ENCODE peak calls at places on chromosomes 2 and 18, in ten cellular contexts. P, Y, N, S, I, K, Q, T, X and E are unnamed samples.

GRCh38 chr2:17643031-17643615 is 102.6 kb downstream of the VSNL1 start:
- DNase-seq in P (no peak), N (no peak), Q (no peak), T (no peak), Y (no peak), K (no peak), X (peak), S (no peak), I (no peak), E (no peak)

GRCh38 chr2:223582001-223582400 is 20.2 kb downstream of the SCG2 start:
- DNase-seq in Q (no peak), N (no peak), Y (no peak), I (no peak), T (no peak), K (no peak), P (no peak), X (no peak), S (no peak), E (no peak)

GRCh38 chr2:136206613-136207012 is 88.7 kb upstream of the CXCR4 start:
- DNase-seq in I (no peak), N (no peak), S (no peak), P (no peak), T (peak), Y (peak), X (no peak), Q (no peak), K (no peak), E (no peak)

GRCh38 chr2:30686000-30686399 is 121.2 kb downstream of the CAPN13 start:
- DNase-seq in X (peak), Y (no peak), T (peak), K (peak), S (no peak), Q (peak), P (peak), N (no peak), I (peak), E (no peak)

GRCh38 chr2:120702061-120702460 is 33.6 kb upstream of the GLI2 start:
- DNase-seq in N (no peak), K (no peak), Y (no peak), X (no peak), T (no peak), P (no peak), S (no peak), Q (no peak), I (no peak), E (no peak)

GRCh38 chr2:132941296-132942020 is 271.5 kb upstream of the LYPD1 start:
- DNase-seq in Q (no peak), K (no peak), S (no peak), Y (no peak), N (no peak), T (no peak), X (no peak), I (no peak), P (no peak), E (no peak)

GRCh38 chr2:100239513-100240210 is 82.6 kb downstream of the LONRF2 start:
- DNase-seq in Y (no peak), N (no peak), K (peak), X (no peak), Q (peak), P (peak), S (no peak), T (no peak), I (no peak), E (no peak)

GRCh38 chr2:30768708-30769580 is 38.3 kb downstream of the CAPN13 start:
- DNase-seq in N (no peak), I (no peak), K (no peak), P (no peak), X (no peak), Q (no peak), S (no peak), T (no peak), Y (no peak), E (no peak)

GRCh38 chr2:85886141-85886540 is 2.6 kb downstream of the ST3GAL5 start:
- DNase-seq in T (no peak), I (no peak), Y (no peak), P (no peak), S (no peak), Q (no peak), X (no peak), N (no peak), K (no peak), E (no peak)

GRCh38 chr2:9753276-9753600 is 90.0 kb upstream of the TAF1B start:
- DNase-seq in I (no peak), Y (peak), N (peak), T (no peak), K (peak), Q (no peak), S (no peak), P (no peak), X (peak), E (no peak)

GRCh38 chr18:8707946-8708345 is 2.6 kb downstream of the MTCL1 start:
- DNase-seq in P (no peak), Q (no peak), N (no peak), K (no peak), T (peak), S (no peak), Y (no peak), I (no peak), X (no peak), E (no peak)

GRCh38 chr2:234754126-234754525 is 197.7 kb upstream of the SH3BP4 start:
- DNase-seq in Y (no peak), P (no peak), K (no peak), T (no peak), S (no peak), Q (no peak), X (no peak), N (no peak), I (no peak), E (no peak)

GRCh38 chr2:43412121-43412753 is 183.6 kb downstream of the THADA start:
- DNase-seq in T (no peak), N (no peak), Y (no peak), I (no peak), Q (no peak), S (no peak), X (no peak), K (no peak), P (no peak), E (no peak)

GRCh38 chr2:7015007-7015950 is 98.1 kb downstream of the RNF144A start:
- DNase-seq in Q (no peak), Y (no peak), P (no peak), I (no peak), X (no peak), N (no peak), S (no peak), K (no peak), T (no peak), E (no peak)

GRCh38 chr2:3751832-3752231 is 48.5 kb downstream of the DCDC2C start:
- DNase-seq in I (no peak), Q (no peak), X (no peak), K (no peak), N (no peak), Y (no peak), T (no peak), S (no peak), P (no peak), E (no peak)